ENCODE peak calls at places on chromosomes 3 and 15, in eight cellular contexts. R, Y, D, Q, V, L, W and K are unnamed samples.

GRCh38 chr15:73051402-73051810 is 857 bp upstream of the NEO1 start:
- DNase-seq in R (no peak), Y (peak; percentile 67), D (no peak), Q (no peak), V (peak; percentile 53), L (no peak), W (no peak), K (no peak)

GRCh38 chr3:81308296-81308695 is 453.1 kb downstream of the GBE1 start:
- DNase-seq in R (no peak), Y (no peak), D (no peak), Q (no peak), V (no peak), L (no peak), W (no peak), K (no peak)

GRCh38 chr15:96322401-96323249 is 7.9 kb upstream of the NR2F2 start:
- DNase-seq in R (no peak), Y (peak; percentile 39), D (no peak), Q (no peak), V (no peak), L (no peak), W (no peak), K (no peak)

GRCh38 chr3:123194552-123194951 is 7.2 kb upstream of the SEC22A start:
- DNase-seq in R (no peak), Y (no peak), D (no peak), Q (no peak), V (peak; percentile 78), L (no peak), W (no peak), K (no peak)

GRCh38 chr15:80233511-80234080 is 18.4 kb downstream of the CTXND1 start:
- DNase-seq in R (no peak), Y (no peak), D (no peak), Q (no peak), V (no peak), L (no peak), W (no peak), K (no peak)

GRCh38 chr15:56040081-56041035 is 46.9 kb upstream of the NEDD4 start:
- DNase-seq in R (no peak), Y (peak; percentile 55), D (peak; percentile 92), Q (no peak), V (peak; percentile 43), L (no peak), W (no peak), K (peak; percentile 77)

GRCh38 chr15:68843425-68844311 is 23.0 kb upstream of the ANP32A start:
- DNase-seq in R (no peak), Y (peak; percentile 52), D (no peak), Q (peak; percentile 19), V (peak; percentile 69), L (no peak), W (peak; percentile 26), K (peak; percentile 15)

GRCh38 chr3:8223766-8224165 is 277.9 kb upstream of the LMCD1 start:
- DNase-seq in R (no peak), Y (no peak), D (no peak), Q (no peak), V (no peak), L (no peak), W (no peak), K (no peak)

GRCh38 chr3:185763347-185764010 is 61.4 kb downstream of the IGF2BP2 start:
- DNase-seq in R (no peak), Y (no peak), D (no peak), Q (no peak), V (no peak), L (no peak), W (no peak), K (no peak)

GRCh38 chr15:98813956-98814355 is 165.6 kb downstream of the IGF1R start:
- DNase-seq in R (no peak), Y (no peak), D (no peak), Q (no peak), V (no peak), L (no peak), W (no peak), K (no peak)

GRCh38 chr15:75903331-75904240 is at the start of gene FBXO22:
- DNase-seq in R (peak; percentile 79), Y (peak; percentile 96), D (peak; percentile 71), Q (peak; percentile 87), V (peak; percentile 90), L (peak; percentile 90), W (peak; percentile 91), K (peak; percentile 96)

GRCh38 chr15:72948662-72949061 is 103.6 kb upstream of the NEO1 start:
- DNase-seq in R (no peak), Y (no peak), D (no peak), Q (no peak), V (no peak), L (no peak), W (no peak), K (peak; percentile 19)